ENCODE peak calls at places on chromosomes 2 and 18, in eight cellular contexts. D is activated CD4-positive, CD25-positive, alpha-beta regulatory T cell treated with anti-CD3 and anti-CD28 coated beads, Interleukin-2, amount 50 U/mL, for 24 hours; X is activated CD8-positive, alpha-beta T cell treated with anti-CD3 and anti-CD28 coated beads for 36 hours; G is CD4-positive, CD25-positive, alpha-beta regulatory T cell; V is GM12878; R is stimulated activated naive CD8-positive, alpha-beta T cell treated with anti-CD3 and anti-CD28 coated beads, Interleukin-15, amount 100 ng/mL, for 72 hours; K is heart left ventricle; B is stimulated activated effector memory CD8-positive, alpha-beta T cell treated with anti-CD3 and anti-CD28 coated beads, Interleukin-12 subunit alpha, Interleukin-12 subunit beta, amount 100 ng/mL, for 72 hours. U is an unnamed sample.
A peak's percentile ranks its signal among the peaks of the same experiment; 100 is the strongest.

GRCh38 chr2:200380139-200380561 is 73.7 kb downstream of the SPATS2L start:
- ATAC-seq in G (peak; percentile 59), K (no peak), X (no peak), B (no peak), R (no peak), V (no peak), D (peak; percentile 37), U (no peak)

GRCh38 chr2:166803314-166803986 is 84.8 kb upstream of the XIRP2 start:
- ATAC-seq in X (peak; percentile 37), D (no peak), K (no peak), V (no peak), R (peak; percentile 37), G (no peak), B (no peak), U (no peak)

GRCh38 chr2:36672199-36672598 is 24.3 kb upstream of the VIT start:
- ATAC-seq in X (no peak), R (no peak), D (no peak), B (no peak), G (no peak), V (peak; percentile 44), K (no peak), U (no peak)

GRCh38 chr2:184049566-184049965 is 548.8 kb upstream of the ZNF804A start:
- ATAC-seq in B (no peak), V (no peak), K (no peak), D (no peak), G (no peak), X (no peak), R (no peak), U (no peak)

GRCh38 chr18:9173770-9174233 is 37.2 kb downstream of the ANKRD12 start:
- ATAC-seq in B (peak; percentile 90), D (peak; percentile 81), G (peak; percentile 50), R (no peak), X (peak; percentile 75), V (peak; percentile 79), K (no peak), U (peak; percentile 72)

GRCh38 chr2:223865907-223866508 is 28.6 kb upstream of the AP1S3 start:
- ATAC-seq in K (no peak), D (no peak), X (peak; percentile 56), B (peak; percentile 73), V (peak; percentile 70), G (no peak), R (peak; percentile 68), U (no peak)

GRCh38 chr2:118683460-118683859 is 164.0 kb downstream of the EN1 start:
- ATAC-seq in D (no peak), X (no peak), G (no peak), B (no peak), V (no peak), K (no peak), R (no peak), U (no peak)

GRCh38 chr18:80202264-80202998 is 44.9 kb downstream of the PARD6G start:
- ATAC-seq in V (peak; percentile 90), B (peak; percentile 94), D (peak; percentile 88), R (peak; percentile 88), X (peak; percentile 83), G (no peak), K (no peak), U (peak; percentile 90)

GRCh38 chr2:209340522-209340921 is 83.3 kb upstream of the MAP2 start:
- ATAC-seq in G (no peak), B (no peak), K (no peak), X (no peak), R (no peak), V (no peak), D (no peak), U (no peak)

GRCh38 chr2:18792684-18793083 is 203.3 kb upstream of the NT5C1B start:
- ATAC-seq in R (no peak), K (no peak), X (no peak), G (no peak), D (no peak), V (no peak), B (no peak), U (no peak)

GRCh38 chr2:29966256-29966655 is 44.9 kb upstream of the ALK start:
- ATAC-seq in V (no peak), G (no peak), B (peak; percentile 37), X (no peak), R (no peak), D (no peak), K (no peak), U (peak; percentile 31)

U was measured in stimulated activated memory B cell treated with anti-CD40 and anti-IgM and Interleukin-4, amounts not matched to agents 10 μg/mL and 1 μg/mL and 100 μg/mL, for 72 hours.